ENCODE peak calls at places on chromosomes 4 and X, in four cellular contexts. W is HepG2, N is K562, B is GM12878. J is an unnamed sample.

GRCh38 chr4:184815046-184815877 is 10.5 kb downstream of the ACSL1 start:
- DNase-seq in B (peak; percentile 89), N (peak; percentile 86), W (peak; percentile 74), J (peak; percentile 36)

GRCh38 chr4:2809610-2810180 is 16.8 kb downstream of the SH3BP2 start:
- DNase-seq in B (no peak), W (no peak), N (no peak), J (no peak)

GRCh38 chrX:86002076-86002896 is 45.1 kb downstream of the CHM start:
- DNase-seq in B (no peak), W (peak; percentile 83), N (peak; percentile 76), J (no peak)

GRCh38 chr4:6422105-6422504 is 50.3 kb downstream of the PPP2R2C start:
- DNase-seq in W (no peak), B (no peak), N (no peak), J (no peak)

GRCh38 chr4:169583563-169583962 is 28.8 kb downstream of the NEK1 start:
- DNase-seq in W (no peak), N (no peak), B (no peak), J (no peak)

GRCh38 chr4:186191266-186192067 is at the start of gene CYP4V2:
- DNase-seq in B (peak; percentile 48), N (peak; percentile 89), W (peak; percentile 60), J (peak; percentile 62)

GRCh38 chrX:29318051-29318450 is 730.8 kb downstream of the IL1RAPL1 start:
- DNase-seq in B (no peak), N (no peak), W (no peak), J (no peak)

GRCh38 chrX:47595701-47596655 is 13.7 kb downstream of the TIMP1 start:
- DNase-seq in B (no peak), W (no peak), N (no peak), J (no peak)

GRCh38 chr4:71974681-71975080 is 57.1 kb upstream of the NPFFR2 start:
- DNase-seq in N (no peak), W (no peak), B (no peak), J (no peak)

GRCh38 chrX:68835468-68835867 is 6.6 kb downstream of the EFNB1 start:
- DNase-seq in N (no peak), B (no peak), W (no peak), J (no peak)

GRCh38 chrX:40514376-40514775 is 66.4 kb upstream of the ATP6AP2 start:
- DNase-seq in B (no peak), N (peak; percentile 43), W (peak; percentile 3), J (no peak)

GRCh38 chrX:122517781-122518180 is 666.3 kb upstream of the GRIA3 start:
- DNase-seq in N (no peak), B (no peak), W (no peak), J (no peak)

GRCh38 chr4:163871078-163871477 is 376.6 kb downstream of the TMA16 start:
- DNase-seq in W (no peak), B (no peak), N (no peak), J (no peak)

GRCh38 chr4:163865010-163865409 is 370.5 kb downstream of the TMA16 start:
- DNase-seq in W (no peak), B (no peak), N (no peak), J (no peak)

GRCh38 chr4:163863082-163863481 is 368.6 kb downstream of the TMA16 start:
- DNase-seq in W (no peak), N (no peak), B (no peak), J (no peak)

GRCh38 chr4:163866728-163867313 is 372.3 kb downstream of the TMA16 start:
- DNase-seq in B (no peak), N (peak; percentile 0), W (no peak), J (no peak)
- TF ChIP-seq TARDBP in B (no peak), N (no peak), W (no peak), J (no peak)

DNA sequence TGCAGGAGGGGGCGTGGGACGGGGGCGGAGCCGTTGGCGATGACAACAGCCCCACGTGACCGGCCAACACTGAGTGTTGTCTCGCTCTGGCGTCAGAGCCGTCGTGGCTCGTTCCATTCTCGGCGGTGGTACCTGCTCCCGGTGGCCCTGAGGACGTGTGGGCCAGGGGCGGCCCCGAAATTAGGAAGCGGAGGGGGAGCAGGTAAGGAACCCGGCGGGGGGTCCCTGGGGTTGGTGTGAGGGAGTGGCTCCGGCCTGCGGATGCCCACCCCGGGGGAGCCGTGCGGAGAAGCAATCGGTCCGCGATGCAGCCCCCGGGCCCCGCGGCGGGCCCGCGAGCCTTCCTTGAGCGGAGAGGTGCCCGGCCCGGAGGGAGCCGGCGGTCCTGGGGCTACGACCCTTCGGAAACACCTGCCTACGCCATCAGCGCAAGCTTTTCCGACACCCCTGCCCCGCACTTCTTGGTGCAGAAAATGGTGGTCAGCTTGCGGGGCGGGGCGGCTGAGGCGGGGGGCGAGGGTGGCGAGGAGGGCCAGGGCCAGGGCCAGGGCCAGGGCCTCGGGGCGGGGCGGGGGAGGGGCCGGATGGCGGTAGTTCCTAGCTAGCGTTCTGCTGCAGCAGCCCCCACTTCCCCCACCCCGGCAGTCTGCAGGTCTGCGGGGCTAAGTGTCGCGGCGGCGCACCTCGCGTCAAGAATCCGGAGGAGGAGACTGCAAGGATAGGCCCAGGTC is at the start of gene BEX4:
- DNase-seq in B (no peak), W (no peak), N (peak; percentile 93), J (peak; percentile 88)
- TF ChIP-seq TARDBP in B (no peak), W (no peak), N (no peak), J (no peak)

GRCh38 chr4:183589710-183590109 is 69.3 kb downstream of the RWDD4 start:
- DNase-seq in B (no peak), W (no peak), N (peak; percentile 18), J (no peak)
- TF ChIP-seq TARDBP in B (no peak), W (no peak), N (no peak), J (no peak)

GRCh38 chr4:17068396-17068795 is 170.0 kb upstream of the LDB2 start:
- DNase-seq in N (no peak), W (no peak), B (no peak), J (no peak)

GRCh38 chr4:17066972-17067371 is 168.5 kb upstream of the LDB2 start:
- DNase-seq in W (no peak), B (no peak), N (no peak), J (no peak)

GRCh38 chr4:17064959-17065358 is 166.5 kb upstream of the LDB2 start:
- DNase-seq in N (no peak), W (no peak), B (no peak), J (no peak)

GRCh38 chr4:17065821-17066220 is 167.4 kb upstream of the LDB2 start:
- DNase-seq in B (no peak), W (no peak), N (no peak), J (no peak)

GRCh38 chr4:17066241-17066640 is 167.8 kb upstream of the LDB2 start:
- DNase-seq in N (no peak), B (no peak), W (no peak), J (no peak)
- TF ChIP-seq TARDBP in N (no peak), B (no peak), W (no peak), J (no peak)

GRCh38 chr4:42216569-42216968 is 64.1 kb upstream of the BEND4 start:
- DNase-seq in B (no peak), N (no peak), W (no peak), J (no peak)
- TF ChIP-seq TARDBP in B (no peak), N (no peak), W (no peak), J (no peak)

DNA sequence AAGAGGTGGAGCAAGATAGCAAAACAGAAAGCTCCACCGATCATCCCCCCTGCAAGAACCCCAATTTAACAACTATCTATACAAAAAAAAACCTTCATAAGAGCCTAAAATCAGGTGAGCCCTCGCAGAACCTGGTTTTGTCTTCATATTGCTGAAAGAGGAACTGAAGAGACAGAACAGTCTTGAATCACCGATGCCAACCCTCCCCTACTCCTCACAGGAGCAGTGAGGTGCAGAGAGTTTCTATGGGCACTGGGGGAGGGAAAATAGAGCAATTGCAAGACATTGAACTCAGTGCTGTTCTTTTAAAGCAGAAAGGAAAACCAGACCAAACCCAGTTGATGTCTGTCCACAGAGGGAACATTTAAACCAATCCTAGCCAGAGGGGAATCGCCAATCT is 1370.3 kb downstream of the FAM133A start:
- DNase-seq in B (no peak), N (no peak), W (no peak), J (no peak)
- TF ChIP-seq TARDBP in B (no peak), N (no peak), W (no peak), J (no peak)

J was measured in HEK293T.